ENCODE peak calls at places on chromosome 10, in six cellular contexts. One of them, this sample, is unnamed.

GRCh38 chr10:45581497-45582385 is 90.8 kb downstream of the ZFAND4 start:
- DNase-seq in brain microvascular endothelial cell: no peak
- DNase-seq in Peyer's patch: no peak
- DNase-seq in stomach: no peak
- DNase-seq in cardiac muscle cell: no peak
- DNase-seq in HL-60: no peak
- DNase-seq in this sample: no peak

GRCh38 chr10:80409121-80409520 is 770 bp downstream of the PRXL2A start:
- DNase-seq in brain microvascular endothelial cell: no peak
- DNase-seq in Peyer's patch: no peak
- DNase-seq in stomach: no peak
- DNase-seq in cardiac muscle cell: no peak
- DNase-seq in HL-60: no peak
- DNase-seq in this sample: no peak

GRCh38 chr10:129483427-129484010 is 16.5 kb downstream of the MGMT start:
- DNase-seq in brain microvascular endothelial cell: no peak
- DNase-seq in Peyer's patch: no peak
- DNase-seq in stomach: no peak
- DNase-seq in cardiac muscle cell: no peak
- DNase-seq in HL-60: no peak
- DNase-seq in this sample: no peak

GRCh38 chr10:98587156-98587555 is 140.4 kb upstream of the HPS1 start:
- DNase-seq in brain microvascular endothelial cell: no peak
- DNase-seq in Peyer's patch: no peak
- DNase-seq in stomach: no peak
- DNase-seq in cardiac muscle cell: peak; percentile 49
- DNase-seq in HL-60: no peak
- DNase-seq in this sample: no peak

GRCh38 chr10:115171392-115171960 is 78.3 kb downstream of the ATRNL1 start:
- DNase-seq in brain microvascular endothelial cell: no peak
- DNase-seq in Peyer's patch: no peak
- DNase-seq in stomach: no peak
- DNase-seq in cardiac muscle cell: no peak
- DNase-seq in HL-60: no peak
- DNase-seq in this sample: no peak

GRCh38 chr10:49410365-49411074 is 14.6 kb upstream of the DRGX start:
- DNase-seq in brain microvascular endothelial cell: no peak
- DNase-seq in Peyer's patch: no peak
- DNase-seq in stomach: peak; percentile 67
- DNase-seq in cardiac muscle cell: no peak
- DNase-seq in HL-60: no peak
- DNase-seq in this sample: no peak

GRCh38 chr10:67775274-67775673 is 62.7 kb downstream of the DNAJC12 start:
- DNase-seq in brain microvascular endothelial cell: no peak
- DNase-seq in Peyer's patch: no peak
- DNase-seq in stomach: no peak
- DNase-seq in cardiac muscle cell: no peak
- DNase-seq in HL-60: no peak
- DNase-seq in this sample: no peak

GRCh38 chr10:132446661-132447445 is 49.9 kb downstream of the PWWP2B start:
- DNase-seq in brain microvascular endothelial cell: no peak
- DNase-seq in Peyer's patch: peak; percentile 91
- DNase-seq in stomach: peak; percentile 84
- DNase-seq in cardiac muscle cell: peak; percentile 75
- DNase-seq in HL-60: peak; percentile 93
- DNase-seq in this sample: no peak

GRCh38 chr10:67943917-67944316 is 59.5 kb downstream of the SIRT1 start:
- DNase-seq in brain microvascular endothelial cell: no peak
- DNase-seq in Peyer's patch: no peak
- DNase-seq in stomach: no peak
- DNase-seq in cardiac muscle cell: no peak
- DNase-seq in HL-60: no peak
- DNase-seq in this sample: no peak

GRCh38 chr10:12164085-12164484 is 31.6 kb downstream of the NUDT5 start:
- DNase-seq in brain microvascular endothelial cell: no peak
- DNase-seq in Peyer's patch: no peak
- DNase-seq in stomach: no peak
- DNase-seq in cardiac muscle cell: no peak
- DNase-seq in HL-60: no peak
- DNase-seq in this sample: no peak

GRCh38 chr10:1095498-1095897 is 39.3 kb downstream of the WDR37 start:
- DNase-seq in brain microvascular endothelial cell: no peak
- DNase-seq in Peyer's patch: peak; percentile 26
- DNase-seq in stomach: no peak
- DNase-seq in cardiac muscle cell: no peak
- DNase-seq in HL-60: no peak
- DNase-seq in this sample: no peak

GRCh38 chr10:79410315-79411094 is 34.9 kb downstream of the ZCCHC24 start:
- DNase-seq in brain microvascular endothelial cell: no peak
- DNase-seq in Peyer's patch: no peak
- DNase-seq in stomach: no peak
- DNase-seq in cardiac muscle cell: no peak
- DNase-seq in HL-60: no peak
- DNase-seq in this sample: peak; percentile 59

GRCh38 chr10:45425628-45426563 is 51.9 kb downstream of the ALOX5 start:
- DNase-seq in brain microvascular endothelial cell: no peak
- DNase-seq in Peyer's patch: no peak
- DNase-seq in stomach: no peak
- DNase-seq in cardiac muscle cell: no peak
- DNase-seq in HL-60: no peak
- DNase-seq in this sample: no peak

GRCh38 chr10:62183442-62183841 is 85.2 kb downstream of the RTKN2 start:
- DNase-seq in brain microvascular endothelial cell: no peak
- DNase-seq in Peyer's patch: no peak
- DNase-seq in stomach: no peak
- DNase-seq in cardiac muscle cell: no peak
- DNase-seq in HL-60: no peak
- DNase-seq in this sample: no peak

GRCh38 chr10:128042131-128042610 is 84.1 kb downstream of the MKI67 start:
- DNase-seq in brain microvascular endothelial cell: no peak
- DNase-seq in Peyer's patch: no peak
- DNase-seq in stomach: no peak
- DNase-seq in cardiac muscle cell: no peak
- DNase-seq in HL-60: no peak
- DNase-seq in this sample: no peak

GRCh38 chr10:124417846-124418725 is 637 bp downstream of the OAT start:
- DNase-seq in brain microvascular endothelial cell: peak; percentile 40
- DNase-seq in Peyer's patch: peak; percentile 66
- DNase-seq in stomach: peak; percentile 46
- DNase-seq in cardiac muscle cell: peak; percentile 74
- DNase-seq in HL-60: no peak
- DNase-seq in this sample: peak; percentile 78

GRCh38 chr10:69568472-69569143 is 4.6 kb downstream of the NEUROG3 start:
- DNase-seq in brain microvascular endothelial cell: no peak
- DNase-seq in Peyer's patch: no peak
- DNase-seq in stomach: no peak
- DNase-seq in cardiac muscle cell: no peak
- DNase-seq in HL-60: no peak
- DNase-seq in this sample: no peak

GRCh38 chr10:11183000-11183399 is 165.3 kb downstream of the CELF2 start:
- DNase-seq in brain microvascular endothelial cell: no peak
- DNase-seq in Peyer's patch: no peak
- DNase-seq in stomach: no peak
- DNase-seq in cardiac muscle cell: no peak
- DNase-seq in HL-60: no peak
- DNase-seq in this sample: no peak

GRCh38 chr10:24722676-24723385 is 856 bp downstream of the ARHGAP21 start:
- DNase-seq in brain microvascular endothelial cell: peak; percentile 20
- DNase-seq in Peyer's patch: peak; percentile 67
- DNase-seq in stomach: peak; percentile 68
- DNase-seq in cardiac muscle cell: peak; percentile 85
- DNase-seq in HL-60: no peak
- DNase-seq in this sample: peak; percentile 82

GRCh38 chr10:61024801-61025201 is 80.8 kb upstream of the RHOBTB1 start:
- DNase-seq in brain microvascular endothelial cell: peak; percentile 24
- DNase-seq in Peyer's patch: no peak
- DNase-seq in stomach: no peak
- DNase-seq in cardiac muscle cell: peak; percentile 52
- DNase-seq in HL-60: no peak
- DNase-seq in this sample: no peak

DNA sequence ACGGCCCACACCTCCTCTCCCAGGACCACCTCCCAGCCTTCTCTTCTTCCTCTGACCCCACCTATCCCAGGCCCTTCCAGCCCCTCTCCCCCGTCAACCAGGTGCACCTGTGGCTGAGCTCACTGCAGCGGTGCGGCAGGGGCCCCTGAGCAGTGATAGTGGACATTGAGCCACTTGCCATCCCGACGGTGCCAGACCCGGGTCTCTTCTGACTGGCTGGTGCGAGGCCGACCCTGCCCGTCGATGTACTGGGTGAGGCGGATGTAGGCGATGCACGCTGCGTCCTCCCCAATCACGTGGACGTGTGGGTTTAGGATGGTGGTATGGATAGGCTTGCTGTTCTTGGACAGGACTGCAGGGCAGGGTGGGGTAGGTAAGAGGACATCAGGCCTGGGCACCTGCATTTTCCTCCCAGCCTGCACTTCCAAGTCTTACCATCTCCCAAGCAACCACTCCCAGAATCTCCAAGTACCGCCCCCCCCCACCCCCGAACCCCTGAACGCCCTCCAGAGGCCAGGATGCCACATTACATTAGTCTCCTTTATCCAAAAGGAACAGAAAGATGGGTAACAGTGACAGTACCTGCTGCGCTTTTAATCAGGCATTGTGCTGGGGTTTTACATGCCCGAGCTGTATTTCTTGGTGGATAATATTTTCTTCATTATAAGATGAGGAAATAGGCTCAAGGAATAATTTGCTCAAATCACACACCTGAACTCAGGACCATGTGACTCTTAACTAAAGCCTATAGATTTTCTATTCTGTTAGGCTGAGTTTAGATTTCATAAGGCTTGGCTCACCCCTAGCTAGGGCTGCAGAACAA is 3.7 kb upstream of the NDST2 start:
- DNase-seq in brain microvascular endothelial cell: no peak
- DNase-seq in Peyer's patch: no peak
- DNase-seq in stomach: no peak
- DNase-seq in cardiac muscle cell: no peak
- DNase-seq in HL-60: no peak
- DNase-seq in this sample: no peak
- TF ChIP-seq CTCF in brain microvascular endothelial cell: peak; percentile 39
- TF ChIP-seq CTCF in Peyer's patch: no peak
- TF ChIP-seq CTCF in stomach: no peak
- TF ChIP-seq CTCF in cardiac muscle cell: no peak
- TF ChIP-seq CTCF in HL-60: no peak
- TF ChIP-seq CTCF in this sample: peak; percentile 15

GRCh38 chr10:100008142-100008522 is 1.6 kb downstream of the DNMBP start:
- DNase-seq in brain microvascular endothelial cell: no peak
- DNase-seq in Peyer's patch: no peak
- DNase-seq in stomach: no peak
- DNase-seq in cardiac muscle cell: no peak
- DNase-seq in HL-60: no peak
- DNase-seq in this sample: no peak
- H3K4me3 ChIP-seq in brain microvascular endothelial cell: peak overlapping the region; percentile 79
- H3K4me3 ChIP-seq in Peyer's patch: no peak overlapping the region
- H3K4me3 ChIP-seq in stomach: peak overlapping the region; percentile 65
- H3K4me3 ChIP-seq in cardiac muscle cell: peak overlapping the region; percentile 75
- H3K4me3 ChIP-seq in HL-60: no peak overlapping the region
- H3K4me3 ChIP-seq in this sample: peak overlapping the region; percentile 64

DNA sequence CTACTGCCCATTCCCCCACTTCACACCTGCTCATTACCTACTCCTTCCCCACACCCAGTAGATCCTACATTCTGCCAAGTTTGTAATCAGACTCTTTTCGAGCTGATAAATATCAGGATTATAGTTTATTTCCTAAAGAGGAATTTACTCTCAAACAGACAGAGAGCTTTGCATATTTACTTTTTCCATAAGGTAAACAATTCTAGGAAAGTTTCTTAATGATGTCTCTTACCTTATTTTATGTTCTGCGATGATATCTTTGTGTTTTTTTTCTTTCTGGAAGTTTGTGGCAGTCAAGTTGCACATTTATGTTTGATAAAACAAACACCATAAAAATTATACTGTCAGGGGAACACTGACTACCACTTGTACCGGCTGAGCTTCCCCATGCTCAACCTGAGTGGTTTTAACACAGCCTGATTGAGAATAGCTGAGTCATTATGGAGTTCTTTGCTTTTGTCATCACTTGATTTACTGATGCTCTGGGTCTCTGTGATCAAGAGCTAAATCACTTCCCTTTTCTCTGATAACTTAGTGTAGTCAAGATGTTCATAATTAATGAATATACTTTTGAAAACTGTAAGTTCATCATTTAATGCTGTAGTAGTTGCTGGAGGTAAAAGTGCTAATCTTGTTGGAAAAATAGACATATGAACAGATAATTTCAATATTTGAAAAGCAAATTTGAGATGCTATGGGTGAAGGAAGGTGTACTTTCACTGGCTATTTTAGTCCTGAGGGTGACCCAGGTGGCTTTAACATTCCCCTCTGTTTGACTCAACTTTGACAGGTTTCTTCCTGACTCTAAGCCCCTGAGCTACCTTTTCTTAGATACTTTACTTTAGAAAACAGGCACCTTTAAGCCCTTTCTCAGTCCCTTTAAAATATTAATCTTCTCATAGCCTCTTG is 1034.5 kb upstream of the LRRTM3 start:
- DNase-seq in brain microvascular endothelial cell: no peak
- DNase-seq in Peyer's patch: no peak
- DNase-seq in stomach: no peak
- DNase-seq in cardiac muscle cell: peak; percentile 12
- DNase-seq in HL-60: no peak
- DNase-seq in this sample: no peak
- H3K27ac ChIP-seq in brain microvascular endothelial cell: no peak overlapping the region
- H3K27ac ChIP-seq in Peyer's patch: no peak overlapping the region
- H3K27ac ChIP-seq in stomach: no peak overlapping the region
- H3K27ac ChIP-seq in cardiac muscle cell: no peak overlapping the region
- H3K27ac ChIP-seq in HL-60: no peak overlapping the region
- H3K27ac ChIP-seq in this sample: no peak overlapping the region

DNA sequence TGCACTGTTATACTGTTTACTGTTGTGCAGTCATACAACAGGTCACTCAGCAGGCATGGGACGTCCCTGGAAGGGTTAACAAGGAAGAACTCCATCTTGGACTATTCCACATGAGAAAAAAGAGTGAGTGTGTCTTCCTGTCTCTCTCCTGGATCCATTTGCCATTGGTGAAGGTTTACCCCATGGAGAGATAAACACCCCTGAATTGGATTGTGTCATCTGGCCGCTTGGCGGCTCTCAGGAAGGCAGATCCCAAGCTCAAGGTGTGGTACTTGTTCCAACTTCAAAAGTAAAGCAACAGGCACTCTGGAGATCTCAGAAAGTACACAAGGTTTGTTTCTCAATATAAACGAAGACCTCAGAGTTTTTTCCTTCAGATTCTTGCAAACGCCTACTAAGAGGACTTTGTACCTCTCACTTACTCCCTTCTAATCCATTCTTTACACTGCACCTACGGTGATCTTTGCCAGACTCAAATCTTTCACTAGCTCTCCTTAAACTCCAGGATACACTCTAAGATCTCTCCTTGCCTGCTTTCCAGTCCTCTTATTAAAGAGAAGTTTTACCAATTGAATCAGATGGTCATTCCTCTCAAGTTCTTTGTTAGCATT is 116.7 kb downstream of the REEP3 start:
- DNase-seq in brain microvascular endothelial cell: no peak
- DNase-seq in Peyer's patch: no peak
- DNase-seq in stomach: no peak
- DNase-seq in cardiac muscle cell: no peak
- DNase-seq in HL-60: no peak
- DNase-seq in this sample: no peak
- TF ChIP-seq CTCF in brain microvascular endothelial cell: no peak
- TF ChIP-seq CTCF in Peyer's patch: no peak
- TF ChIP-seq CTCF in stomach: no peak
- TF ChIP-seq CTCF in cardiac muscle cell: no peak
- TF ChIP-seq CTCF in HL-60: no peak
- TF ChIP-seq CTCF in this sample: no peak